ENCODE peak calls at places on chromosomes 13 and 19, in seven cellular contexts. One of them, this sample, is unnamed.

GRCh38 chr19:9150650-9151049 is 10.5 kb downstream of the ZNF317 start:
- DNase-seq in D721Med: no peak
- DNase-seq in mammary epithelial cell: no peak
- DNase-seq in IMR-90: no peak
- DNase-seq in heart left ventricle: no peak
- DNase-seq in neural crest cell: no peak
- DNase-seq in prostate gland: no peak
- DNase-seq in this sample: no peak

GRCh38 chr13:20181180-20181579 is 11.6 kb downstream of the GJB2 start:
- DNase-seq in prostate gland: no peak
- DNase-seq in D721Med: no peak
- DNase-seq in heart left ventricle: no peak
- DNase-seq in IMR-90: no peak
- DNase-seq in mammary epithelial cell: no peak
- DNase-seq in neural crest cell: no peak
- DNase-seq in this sample: no peak

GRCh38 chr13:97072297-97072696 is 78.0 kb upstream of the OXGR1 start:
- DNase-seq in D721Med: no peak
- DNase-seq in mammary epithelial cell: no peak
- DNase-seq in IMR-90: no peak
- DNase-seq in neural crest cell: no peak
- DNase-seq in heart left ventricle: no peak
- DNase-seq in prostate gland: no peak
- DNase-seq in this sample: no peak

GRCh38 chr19:11949201-11949600 is 15.6 kb upstream of the ZNF763 start:
- DNase-seq in IMR-90: peak
- DNase-seq in neural crest cell: no peak
- DNase-seq in heart left ventricle: no peak
- DNase-seq in D721Med: no peak
- DNase-seq in prostate gland: no peak
- DNase-seq in mammary epithelial cell: no peak
- DNase-seq in this sample: peak

GRCh38 chr19:13190781-13191540 is 40.8 kb downstream of the IER2 start:
- DNase-seq in D721Med: no peak
- DNase-seq in neural crest cell: no peak
- DNase-seq in mammary epithelial cell: no peak
- DNase-seq in heart left ventricle: no peak
- DNase-seq in prostate gland: no peak
- DNase-seq in IMR-90: no peak
- DNase-seq in this sample: no peak

GRCh38 chr19:11381535-11382369 is 2.4 kb downstream of the EPOR start:
- DNase-seq in heart left ventricle: peak
- DNase-seq in mammary epithelial cell: peak
- DNase-seq in prostate gland: no peak
- DNase-seq in IMR-90: peak
- DNase-seq in D721Med: peak
- DNase-seq in neural crest cell: peak
- DNase-seq in this sample: peak

GRCh38 chr13:47190696-47191095 is 293.8 kb upstream of the HTR2A start:
- DNase-seq in heart left ventricle: no peak
- DNase-seq in prostate gland: no peak
- DNase-seq in D721Med: no peak
- DNase-seq in mammary epithelial cell: no peak
- DNase-seq in neural crest cell: no peak
- DNase-seq in IMR-90: no peak
- DNase-seq in this sample: no peak

GRCh38 chr13:104900186-104900817 is 1635.2 kb downstream of the EFNB2 start:
- DNase-seq in IMR-90: no peak
- DNase-seq in neural crest cell: no peak
- DNase-seq in D721Med: no peak
- DNase-seq in heart left ventricle: no peak
- DNase-seq in prostate gland: no peak
- DNase-seq in mammary epithelial cell: no peak
- DNase-seq in this sample: no peak

GRCh38 chr19:19488041-19488874 is 27.1 kb downstream of the TSSK6 start:
- DNase-seq in IMR-90: no peak
- DNase-seq in mammary epithelial cell: no peak
- DNase-seq in heart left ventricle: no peak
- DNase-seq in neural crest cell: no peak
- DNase-seq in prostate gland: no peak
- DNase-seq in D721Med: no peak
- DNase-seq in this sample: no peak

GRCh38 chr13:112714772-112715569 is 25.1 kb downstream of the ATP11A start:
- DNase-seq in heart left ventricle: no peak
- DNase-seq in mammary epithelial cell: no peak
- DNase-seq in IMR-90: no peak
- DNase-seq in prostate gland: no peak
- DNase-seq in D721Med: no peak
- DNase-seq in neural crest cell: no peak
- DNase-seq in this sample: no peak

GRCh38 chr13:26457212-26457611 is 100.3 kb upstream of the WASF3 start:
- DNase-seq in prostate gland: no peak
- DNase-seq in D721Med: no peak
- DNase-seq in neural crest cell: no peak
- DNase-seq in heart left ventricle: no peak
- DNase-seq in mammary epithelial cell: peak
- DNase-seq in IMR-90: no peak
- DNase-seq in this sample: no peak

GRCh38 chr13:112825071-112825470 is 135.2 kb downstream of the ATP11A start:
- DNase-seq in D721Med: no peak
- DNase-seq in IMR-90: no peak
- DNase-seq in prostate gland: no peak
- DNase-seq in mammary epithelial cell: no peak
- DNase-seq in heart left ventricle: no peak
- DNase-seq in neural crest cell: no peak
- DNase-seq in this sample: no peak

GRCh38 chr19:32471095-32471494 is 65.5 kb downstream of the DPY19L3 start:
- DNase-seq in neural crest cell: no peak
- DNase-seq in IMR-90: no peak
- DNase-seq in mammary epithelial cell: no peak
- DNase-seq in prostate gland: no peak
- DNase-seq in heart left ventricle: peak
- DNase-seq in D721Med: no peak
- DNase-seq in this sample: no peak

GRCh38 chr13:100128373-100128772 is 39.5 kb downstream of the PCCA start:
- DNase-seq in IMR-90: peak
- DNase-seq in heart left ventricle: no peak
- DNase-seq in neural crest cell: no peak
- DNase-seq in prostate gland: no peak
- DNase-seq in D721Med: no peak
- DNase-seq in mammary epithelial cell: peak
- DNase-seq in this sample: no peak

GRCh38 chr19:48609571-48610108 is 3.1 kb downstream of the SPACA4 start:
- DNase-seq in D721Med: no peak
- DNase-seq in mammary epithelial cell: no peak
- DNase-seq in IMR-90: no peak
- DNase-seq in neural crest cell: no peak
- DNase-seq in prostate gland: no peak
- DNase-seq in heart left ventricle: no peak
- DNase-seq in this sample: no peak

GRCh38 chr19:5281588-5281987 is 59.0 kb downstream of the PTPRS start:
- DNase-seq in IMR-90: no peak
- DNase-seq in mammary epithelial cell: no peak
- DNase-seq in D721Med: no peak
- DNase-seq in neural crest cell: no peak
- DNase-seq in heart left ventricle: peak
- DNase-seq in prostate gland: no peak
- DNase-seq in this sample: no peak

GRCh38 chr19:15107056-15108010 is at the start of gene SYDE1:
- DNase-seq in IMR-90: peak
- DNase-seq in mammary epithelial cell: peak
- DNase-seq in D721Med: no peak
- DNase-seq in neural crest cell: peak
- DNase-seq in prostate gland: no peak
- DNase-seq in heart left ventricle: peak
- DNase-seq in this sample: peak

GRCh38 chr13:114099191-114099590 is 33.2 kb downstream of the RASA3 start:
- DNase-seq in prostate gland: peak
- DNase-seq in mammary epithelial cell: peak
- DNase-seq in D721Med: no peak
- DNase-seq in neural crest cell: no peak
- DNase-seq in heart left ventricle: peak
- DNase-seq in IMR-90: peak
- DNase-seq in this sample: no peak

GRCh38 chr13:20608438-20609020 is 41.6 kb downstream of the IFT88 start:
- DNase-seq in prostate gland: no peak
- DNase-seq in heart left ventricle: no peak
- DNase-seq in D721Med: no peak
- DNase-seq in mammary epithelial cell: no peak
- DNase-seq in neural crest cell: no peak
- DNase-seq in IMR-90: no peak
- DNase-seq in this sample: no peak

GRCh38 chr19:6589711-6590457 is 1.1 kb downstream of the CD70 start:
- DNase-seq in mammary epithelial cell: no peak
- DNase-seq in D721Med: no peak
- DNase-seq in IMR-90: no peak
- DNase-seq in neural crest cell: no peak
- DNase-seq in prostate gland: no peak
- DNase-seq in heart left ventricle: no peak
- DNase-seq in this sample: peak

GRCh38 chr13:93875527-93875926 is 604.0 kb downstream of the DCT start:
- DNase-seq in D721Med: no peak
- DNase-seq in mammary epithelial cell: peak
- DNase-seq in prostate gland: no peak
- DNase-seq in neural crest cell: no peak
- DNase-seq in heart left ventricle: no peak
- DNase-seq in IMR-90: peak
- DNase-seq in this sample: peak

GRCh38 chr13:33069365-33069764 is 53.1 kb downstream of the KL start:
- DNase-seq in mammary epithelial cell: no peak
- DNase-seq in heart left ventricle: no peak
- DNase-seq in IMR-90: no peak
- DNase-seq in neural crest cell: no peak
- DNase-seq in prostate gland: no peak
- DNase-seq in D721Med: no peak
- DNase-seq in this sample: no peak
- TF ChIP-seq CTCF in mammary epithelial cell: peak
- TF ChIP-seq CTCF in heart left ventricle: peak
- TF ChIP-seq CTCF in IMR-90: peak
- TF ChIP-seq CTCF in neural crest cell: peak
- TF ChIP-seq CTCF in prostate gland: no peak
- TF ChIP-seq CTCF in D721Med: no peak
- TF ChIP-seq CTCF in this sample: peak

DNA sequence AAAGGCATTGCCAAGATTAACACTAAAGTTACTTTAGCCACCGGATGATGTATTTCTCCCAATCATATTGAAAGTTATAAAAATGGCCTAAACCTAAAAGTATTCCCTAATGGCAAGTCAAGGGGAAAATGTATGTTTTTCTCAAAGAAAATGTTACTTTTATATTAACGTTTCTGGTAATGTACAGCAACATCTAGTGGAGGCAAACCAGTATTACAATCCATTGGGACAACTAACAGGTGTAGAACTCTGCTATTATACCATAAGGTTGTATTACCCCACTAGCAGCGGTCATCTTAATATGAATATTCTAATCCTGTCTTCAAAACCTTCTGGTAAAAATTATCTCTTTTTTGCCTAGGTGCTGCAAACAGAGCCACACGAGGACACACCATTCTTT is 69.2 kb downstream of the ZNF100 start:
- DNase-seq in D721Med: no peak
- DNase-seq in heart left ventricle: no peak
- DNase-seq in prostate gland: no peak
- DNase-seq in mammary epithelial cell: peak
- DNase-seq in IMR-90: peak
- DNase-seq in neural crest cell: no peak
- DNase-seq in this sample: no peak
- TF ChIP-seq CTCF in D721Med: peak
- TF ChIP-seq CTCF in heart left ventricle: peak
- TF ChIP-seq CTCF in prostate gland: peak
- TF ChIP-seq CTCF in mammary epithelial cell: peak
- TF ChIP-seq CTCF in IMR-90: peak
- TF ChIP-seq CTCF in neural crest cell: peak
- TF ChIP-seq CTCF in this sample: peak

DNA sequence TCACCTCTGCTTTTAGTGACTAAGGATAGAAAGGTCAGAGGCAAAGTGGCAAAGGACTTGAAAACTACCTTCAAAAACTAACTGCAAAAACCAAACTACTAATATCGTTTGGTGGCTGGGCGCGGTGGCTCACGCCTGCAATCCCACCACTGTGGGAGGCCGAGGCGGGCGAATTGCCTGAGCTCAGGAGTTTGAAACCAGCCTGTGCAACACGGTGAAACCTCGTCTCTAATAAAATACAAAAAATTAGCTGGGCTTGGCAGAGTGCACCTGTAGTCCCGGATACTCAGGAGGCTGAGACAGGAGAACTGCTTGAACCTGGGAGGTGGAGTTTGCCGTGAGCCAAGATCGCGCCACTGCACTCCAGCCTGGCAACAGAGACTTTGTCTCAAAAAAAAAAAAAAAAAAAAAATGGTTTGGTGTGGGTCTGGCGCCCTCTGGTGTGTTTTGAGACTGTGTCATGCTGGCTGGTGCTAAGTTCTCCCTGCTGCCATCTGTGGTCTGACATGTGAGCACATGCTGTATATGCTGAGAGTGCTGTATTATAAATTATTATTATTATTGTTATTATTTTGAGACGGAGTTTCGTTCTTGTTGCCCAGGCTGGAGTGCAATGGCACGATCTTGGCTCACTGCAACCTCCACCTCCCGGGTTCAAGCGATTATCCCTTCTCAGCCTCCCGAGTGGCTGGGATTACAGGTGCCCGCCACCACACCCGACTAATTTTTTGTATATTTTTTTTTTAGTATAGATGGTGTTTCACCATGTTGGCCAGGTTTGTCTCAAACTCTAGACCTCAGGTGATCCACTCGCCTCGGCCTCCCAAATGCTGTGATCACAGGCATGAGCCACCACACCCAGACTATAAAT is 36.0 kb upstream of the RNF17 start:
- DNase-seq in neural crest cell: peak
- DNase-seq in IMR-90: peak
- DNase-seq in prostate gland: peak
- DNase-seq in D721Med: peak
- DNase-seq in mammary epithelial cell: peak
- DNase-seq in heart left ventricle: peak
- DNase-seq in this sample: peak
- TF ChIP-seq CTCF in neural crest cell: peak
- TF ChIP-seq CTCF in IMR-90: peak
- TF ChIP-seq CTCF in prostate gland: no peak
- TF ChIP-seq CTCF in D721Med: peak
- TF ChIP-seq CTCF in mammary epithelial cell: peak
- TF ChIP-seq CTCF in heart left ventricle: peak
- TF ChIP-seq CTCF in this sample: peak

DNA sequence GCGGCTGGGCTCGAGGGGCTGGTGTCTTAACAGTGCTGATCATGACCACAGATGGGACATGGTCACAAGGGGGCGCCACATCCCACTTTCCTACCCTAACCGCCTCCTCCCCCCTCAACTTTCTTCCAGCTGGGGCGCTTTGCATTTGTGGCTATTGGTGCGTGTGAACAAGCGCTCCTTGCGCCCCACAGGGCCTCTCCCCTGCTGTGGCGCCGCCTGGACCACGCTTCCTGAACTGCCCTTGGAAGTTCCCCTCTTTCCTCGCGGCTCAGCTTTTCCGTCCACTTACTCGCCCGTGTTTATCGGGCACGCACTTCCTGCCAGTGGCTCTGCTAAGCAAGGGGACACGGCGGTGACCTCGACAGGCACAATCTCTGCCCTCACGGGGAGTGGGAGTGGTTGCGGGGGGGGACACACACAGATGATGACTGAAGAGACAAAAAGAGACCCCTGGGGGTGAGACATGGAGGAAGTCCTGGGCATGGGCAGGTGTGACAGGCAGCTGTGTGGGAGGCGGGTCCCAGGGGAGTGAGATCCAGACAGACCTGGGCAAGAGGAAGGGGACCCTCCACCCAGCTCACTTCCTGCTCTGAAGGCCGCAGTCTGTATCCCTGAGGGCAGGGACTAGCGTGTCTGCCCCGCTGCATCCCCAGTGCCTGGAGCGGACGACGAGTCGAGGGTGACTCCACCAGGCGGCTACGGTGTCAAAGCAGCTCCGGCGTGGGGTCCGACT is 40.3 kb downstream of the ZNF787 start:
- DNase-seq in heart left ventricle: peak
- DNase-seq in D721Med: peak
- DNase-seq in neural crest cell: peak
- DNase-seq in mammary epithelial cell: peak
- DNase-seq in IMR-90: peak
- DNase-seq in prostate gland: peak
- DNase-seq in this sample: no peak
- TF ChIP-seq CTCF in heart left ventricle: peak
- TF ChIP-seq CTCF in D721Med: peak
- TF ChIP-seq CTCF in neural crest cell: peak
- TF ChIP-seq CTCF in mammary epithelial cell: peak
- TF ChIP-seq CTCF in IMR-90: peak
- TF ChIP-seq CTCF in prostate gland: no peak
- TF ChIP-seq CTCF in this sample: peak